ENCODE peak calls at places on chromosome 21, in six cellular contexts. H is psoas muscle, N is endodermal cell, I is fibroblast of lung, W is IMR-90, M is OCI-LY7. V is an unnamed sample. For H3K4me1, the result is how much of the 10 kb centered on the place peaks cover.

GRCh38 chr21:29072873-29073221 is 601 bp downstream of the CCT8 start:
- DNase-seq in H (no peak), N (no peak), I (peak), W (peak), M (peak), V (no peak)

GRCh38 chr21:32257952-32258785 is 20.7 kb downstream of the MIS18A start:
- DNase-seq in H (peak), N (peak), I (peak), W (peak), M (peak), V (peak)

GRCh38 chr21:44910229-44911065 is 10.3 kb downstream of the ITGB2 start:
- DNase-seq in H (no peak), N (no peak), I (no peak), W (no peak), M (peak), V (no peak)

GRCh38 chr21:33522950-33523349 is 19.0 kb downstream of the GART start:
- DNase-seq in H (no peak), N (no peak), I (no peak), W (no peak), M (no peak), V (no peak)

GRCh38 chr21:16592399-16592798 is 862.6 kb downstream of the USP25 start:
- DNase-seq in H (no peak), N (no peak), I (no peak), W (no peak), M (no peak), V (no peak)

GRCh38 chr21:46322351-46323226 is 1.1 kb downstream of the C21orf58 start:
- DNase-seq in H (no peak), N (peak), I (peak), W (peak), M (peak), V (no peak)

GRCh38 chr21:46122241-46122671 is 24.3 kb downstream of the COL6A2 start:
- DNase-seq in H (no peak), N (no peak), I (peak), W (peak), M (no peak), V (no peak)

GRCh38 chr21:31045841-31046240 is 7.6 kb upstream of the KRTAP19-8 start:
- DNase-seq in H (no peak), N (no peak), I (no peak), W (no peak), M (no peak), V (no peak)

GRCh38 chr21:44485254-44485793 is 30.0 kb downstream of the LRRC3 start:
- DNase-seq in H (no peak), N (peak), I (peak), W (peak), M (no peak), V (peak)

GRCh38 chr21:31509108-31510017 is 150.1 kb upstream of the SOD1 start:
- DNase-seq in H (no peak), N (peak), I (no peak), W (no peak), M (peak), V (peak)

GRCh38 chr21:44697811-44698734 is 1.1 kb downstream of the KRTAP10-12 start:
- DNase-seq in H (no peak), N (peak), I (no peak), W (no peak), M (no peak), V (no peak)

GRCh38 chr21:44286716-44287632 is 1.3 kb downstream of the AIRE start:
- DNase-seq in H (no peak), N (no peak), I (no peak), W (no peak), M (no peak), V (no peak)

GRCh38 chr21:45916011-45916840 is 65.3 kb upstream of the COL6A1 start:
- DNase-seq in H (peak), N (no peak), I (no peak), W (no peak), M (no peak), V (no peak)

GRCh38 chr21:15058718-15059316 is 6.0 kb downstream of the NRIP1 start:
- DNase-seq in H (no peak), N (no peak), I (peak), W (peak), M (no peak), V (no peak)

GRCh38 chr21:31557421-31557955 is 102.0 kb upstream of the SOD1 start:
- DNase-seq in H (no peak), N (peak), I (no peak), W (no peak), M (no peak), V (no peak)

GRCh38 chr21:15121655-15122120 is 56.9 kb upstream of the NRIP1 start:
- DNase-seq in H (peak), N (peak), I (peak), W (peak), M (no peak), V (peak)

GRCh38 chr21:16407403-16408279 is 677.9 kb downstream of the USP25 start:
- DNase-seq in H (no peak), N (no peak), I (no peak), W (no peak), M (no peak), V (no peak)

GRCh38 chr21:44434936-44435635 is 20.2 kb upstream of the LRRC3 start:
- DNase-seq in H (no peak), N (peak), I (no peak), W (no peak), M (no peak), V (no peak)

GRCh38 chr21:43922949-43923348 is 57.9 kb downstream of the AGPAT3 start:
- DNase-seq in H (no peak), N (no peak), I (no peak), W (no peak), M (no peak), V (no peak)

GRCh38 chr21:28904961-28905435 is 87.7 kb downstream of the LTN1 start:
- DNase-seq in H (no peak), N (no peak), I (no peak), W (no peak), M (no peak), V (no peak)

GRCh38 chr21:29829514-29830255 is 110.1 kb downstream of the GRIK1 start:
- DNase-seq in H (no peak), N (no peak), I (peak), W (no peak), M (no peak), V (no peak)

GRCh38 chr21:46111857-46112730 is 14.2 kb downstream of the COL6A2 start:
- DNase-seq in H (peak), N (no peak), I (no peak), W (no peak), M (no peak), V (no peak)

GRCh38 chr21:43325968-43326367 is 101.0 kb downstream of the SIK1 start:
- DNase-seq in H (no peak), N (no peak), I (no peak), W (no peak), M (peak), V (no peak)

GRCh38 chr21:29238052-29238966 is 60.4 kb upstream of the BACH1 start:
- DNase-seq in H (no peak), N (no peak), I (peak), W (peak), M (no peak), V (no peak)

GRCh38 chr21:32978346-32979270 is 47.1 kb upstream of the OLIG2 start:
- DNase-seq in H (no peak), N (no peak), I (no peak), W (no peak), M (no peak), V (no peak)

GRCh38 chr21:39094847-39095525 is 88.3 kb downstream of the PSMG1 start:
- DNase-seq in H (no peak), N (no peak), I (peak), W (peak), M (no peak), V (no peak)

GRCh38 chr21:46274797-46275390 is 10.5 kb downstream of the MCM3AP start:
- DNase-seq in H (no peak), N (no peak), I (no peak), W (no peak), M (no peak), V (no peak)

GRCh38 chr21:45894107-45894810 is 87.3 kb upstream of the COL6A1 start:
- DNase-seq in H (peak), N (no peak), I (peak), W (peak), M (no peak), V (no peak)

GRCh38 chr21:14403681-14404318 is 20.9 kb upstream of the HSPA13 start:
- DNase-seq in H (no peak), N (no peak), I (peak), W (peak), M (peak), V (no peak)

GRCh38 chr21:45288441-45288841 is 746 bp upstream of the POFUT2 start:
- DNase-seq in H (no peak), N (peak), I (no peak), W (no peak), M (no peak), V (no peak)

GRCh38 chr21:45634511-45635183 is 8.9 kb upstream of the PCBP3 start:
- DNase-seq in H (no peak), N (no peak), I (no peak), W (peak), M (peak), V (no peak)

GRCh38 chr21:41507521-41508414 is at the start of gene TMPRSS2:
- DNase-seq in H (no peak), N (peak), I (no peak), W (no peak), M (no peak), V (no peak)
- H3K4me3 ChIP-seq in H (no peak), N (peak), I (no peak), W (no peak), M (no peak), V (peak)

DNA sequence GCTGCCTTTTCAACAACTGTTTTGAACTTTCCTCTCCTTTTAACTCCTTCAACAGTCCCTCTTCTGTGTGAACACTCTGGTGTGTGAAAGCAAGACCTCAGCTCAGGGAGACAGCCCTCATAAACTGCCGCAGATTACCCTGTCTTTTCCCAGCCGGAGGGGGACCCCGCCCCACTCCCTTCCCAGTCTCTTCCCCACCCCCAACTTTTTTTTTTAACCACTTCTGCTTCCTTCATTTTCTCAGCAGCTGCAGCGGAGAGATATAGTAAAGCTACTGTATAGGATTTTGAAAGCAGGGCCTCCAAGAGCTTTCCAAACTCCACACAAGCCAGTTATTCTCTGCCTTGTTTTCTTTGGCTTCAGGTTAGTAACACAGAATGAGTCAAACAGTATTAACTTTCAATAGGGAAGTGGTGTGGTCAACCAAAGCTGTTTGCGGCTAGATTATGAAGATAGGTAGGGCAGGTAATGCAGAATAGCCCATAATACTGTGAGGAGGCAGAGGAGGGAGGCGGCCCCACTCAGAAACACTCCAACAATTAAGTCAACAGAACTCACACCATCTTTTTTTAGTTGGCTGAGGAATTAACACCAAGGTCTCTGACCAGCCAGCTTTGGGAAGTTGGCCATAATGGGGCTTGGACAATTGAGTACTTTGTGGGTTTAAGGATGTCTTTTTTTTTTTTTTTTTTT is 176.9 kb downstream of the CLIC6 start:
- DNase-seq in H (no peak), N (peak), I (peak), W (peak), M (peak), V (no peak)
- H3K4me1 ChIP-seq in H (under half), N (under half), I (under half), W (under half), M (under half), V (under half)

GRCh38 chr21:41879190-41879998 is at the start of gene PRDM15:
- DNase-seq in H (peak), N (peak), I (peak), W (peak), M (peak), V (no peak)
- H3K4me3 ChIP-seq in H (peak), N (peak), I (peak), W (peak), M (peak), V (peak)

GRCh38 chr21:34994646-34995631 is 54.2 kb downstream of the RUNX1 start:
- DNase-seq in H (peak), N (no peak), I (no peak), W (no peak), M (no peak), V (no peak)

GRCh38 chr21:34997295-34997694 is 51.8 kb downstream of the RUNX1 start:
- DNase-seq in H (no peak), N (no peak), I (no peak), W (no peak), M (no peak), V (no peak)

GRCh38 chr21:34996304-34997081 is 52.6 kb downstream of the RUNX1 start:
- DNase-seq in H (peak), N (no peak), I (peak), W (peak), M (no peak), V (no peak)

GRCh38 chr21:34992736-34993135 is 56.4 kb downstream of the RUNX1 start:
- DNase-seq in H (peak), N (no peak), I (peak), W (peak), M (no peak), V (no peak)

DNA sequence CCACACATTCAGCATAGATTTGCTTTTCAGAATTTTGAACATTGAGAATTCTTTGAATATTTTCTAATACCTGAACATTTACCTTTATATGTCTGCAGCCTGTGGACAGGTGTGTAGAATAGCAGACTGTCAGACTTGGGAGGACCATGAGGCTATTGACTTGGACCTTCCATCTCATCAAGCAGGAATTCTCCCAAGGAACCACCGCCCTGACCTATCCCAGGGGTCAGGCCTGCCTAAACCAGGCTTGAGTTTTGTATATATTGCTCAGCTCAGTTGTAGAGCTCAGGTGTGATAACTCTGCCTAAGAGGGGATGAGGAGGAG is 53.2 kb downstream of the RUNX1 start:
- DNase-seq in H (no peak), N (no peak), I (no peak), W (peak), M (no peak), V (no peak)
- H3K4me1 ChIP-seq in H (under half), N (under half), I (under half), W (under half), M (under half), V (under half)

GRCh38 chr21:36964832-36965719 is 1.4 kb downstream of the HLCS start:
- DNase-seq in H (no peak), N (no peak), I (peak), W (no peak), M (peak), V (no peak)
- H3K4me3 ChIP-seq in H (peak), N (peak), I (no peak), W (no peak), M (peak), V (no peak)

V was measured in iPS DF 6.9.